ENCODE peak calls at places on chromosomes 4 and X, in six cellular contexts. O, R, H, D, N and X are unnamed samples.
A peak's percentile ranks its signal among the peaks of the same experiment; 100 is the strongest.

GRCh38 chr4:186297013-186297645 is 31.1 kb downstream of the F11 start:
- DNase-seq in R (no peak), O (peak; percentile 74), N (peak; percentile 50), H (no peak), D (no peak), X (no peak)

GRCh38 chrX:17713288-17713687 is 24.0 kb upstream of the SCML1 start:
- DNase-seq in N (no peak), H (no peak), D (no peak), O (no peak), R (no peak), X (no peak)

GRCh38 chr4:71711044-71711984 is 72.6 kb downstream of the GC start:
- DNase-seq in O (no peak), H (no peak), R (no peak), N (no peak), D (no peak), X (no peak)

GRCh38 chr4:181569553-181569952 is 673.6 kb upstream of the TENM3 start:
- DNase-seq in N (peak; percentile 50), O (peak; percentile 45), H (no peak), R (no peak), D (no peak), X (no peak)

GRCh38 chr4:185786422-185786821 is 25.6 kb downstream of the SORBS2 start:
- DNase-seq in H (no peak), D (no peak), O (no peak), N (no peak), R (no peak), X (no peak)

GRCh38 chr4:182142146-182143085 is 100.8 kb upstream of the TENM3 start:
- DNase-seq in O (peak; percentile 75), R (no peak), H (peak; percentile 63), N (peak; percentile 48), D (peak; percentile 72), X (no peak)

GRCh38 chrX:70907900-70908299 is 611 bp downstream of the TEX11 start:
- DNase-seq in R (no peak), N (no peak), O (no peak), H (no peak), D (no peak), X (no peak)

GRCh38 chrX:135094726-135095125 is 25.6 kb downstream of the ETDB start:
- DNase-seq in H (no peak), N (no peak), R (no peak), D (no peak), O (no peak), X (no peak)

GRCh38 chr4:40309250-40309774 is 25.8 kb upstream of the CHRNA9 start:
- DNase-seq in N (peak; percentile 74), R (peak; percentile 97), O (peak; percentile 67), H (peak; percentile 94), D (peak; percentile 96), X (peak; percentile 90)

GRCh38 chr4:145199056-145199713 is 18.8 kb upstream of the OTUD4 start:
- DNase-seq in O (no peak), N (no peak), H (no peak), D (no peak), R (no peak), X (no peak)

GRCh38 chr4:88033309-88033708 is 25.9 kb downstream of the PKD2 start:
- DNase-seq in D (peak; percentile 33), H (no peak), R (no peak), O (peak; percentile 32), N (peak; percentile 71), X (peak; percentile 46)

GRCh38 chr4:109171098-109171497 is 131.4 kb downstream of the COL25A1 start:
- DNase-seq in O (no peak), D (no peak), N (no peak), R (no peak), H (no peak), X (no peak)

GRCh38 chr4:138707746-138708145 is 307.8 kb upstream of the NOCT start:
- DNase-seq in N (no peak), O (no peak), R (no peak), D (no peak), H (no peak), X (no peak)

GRCh38 chr4:76003015-76003414 is 4.3 kb downstream of the CXCL9 start:
- DNase-seq in O (no peak), D (no peak), R (no peak), N (no peak), H (no peak), X (no peak)

GRCh38 chr4:163063891-163064290 is 102.8 kb downstream of the NAF1 start:
- DNase-seq in N (peak; percentile 69), O (no peak), D (no peak), R (no peak), H (no peak), X (no peak)

GRCh38 chr4:123976285-123976684 is 579.7 kb downstream of the SPRY1 start:
- DNase-seq in O (no peak), R (no peak), D (no peak), N (no peak), H (no peak), X (no peak)

GRCh38 chr4:53591372-53591892 is at the start of gene LNX1:
- DNase-seq in N (no peak), H (no peak), R (peak; percentile 89), O (peak; percentile 62), D (peak; percentile 99), X (peak; percentile 92)

GRCh38 chr4:118557298-118557851 is 127.8 kb upstream of the METTL14 start:
- DNase-seq in O (peak; percentile 4), D (no peak), H (no peak), N (peak; percentile 22), R (no peak), X (no peak)

GRCh38 chrX:31366076-31366475 is 294.2 kb upstream of the FTHL17 start:
- DNase-seq in O (no peak), N (peak; percentile 58), D (peak; percentile 3), H (no peak), R (no peak), X (no peak)

GRCh38 chrX:77527233-77528001 is 80.2 kb downstream of the FGF16 start:
- DNase-seq in H (no peak), O (peak; percentile 8), D (peak; percentile 3), N (no peak), R (no peak), X (no peak)